ENCODE peak calls at places on chromosomes 2 and 18, in nine cellular contexts. One of them, this sample, is unnamed.
A peak's percentile ranks its signal among the peaks of the same experiment; 100 is the strongest.

GRCh38 chr2:232518844-232519243 is 1.3 kb upstream of the PRSS56 start:
- DNase-seq in BJ: no peak
- DNase-seq in RWPE2: no peak
- DNase-seq in B cell: no peak
- DNase-seq in type B pancreatic cell: no peak
- DNase-seq in WERI-Rb-1: no peak
- DNase-seq in Calu3: no peak
- DNase-seq in fibroblast of villous mesenchyme: no peak
- DNase-seq in GM13976: no peak
- DNase-seq in this sample: no peak

GRCh38 chr2:45315881-45316280 is 295.2 kb downstream of the SRBD1 start:
- DNase-seq in BJ: no peak
- DNase-seq in RWPE2: no peak
- DNase-seq in B cell: no peak
- DNase-seq in type B pancreatic cell: no peak
- DNase-seq in WERI-Rb-1: no peak
- DNase-seq in Calu3: no peak
- DNase-seq in fibroblast of villous mesenchyme: peak; percentile 79
- DNase-seq in GM13976: no peak
- DNase-seq in this sample: no peak

GRCh38 chr2:127229555-127229954 is 9.5 kb upstream of the CYP27C1 start:
- DNase-seq in BJ: no peak
- DNase-seq in RWPE2: no peak
- DNase-seq in B cell: no peak
- DNase-seq in type B pancreatic cell: no peak
- DNase-seq in WERI-Rb-1: no peak
- DNase-seq in Calu3: no peak
- DNase-seq in fibroblast of villous mesenchyme: no peak
- DNase-seq in GM13976: no peak
- DNase-seq in this sample: no peak

GRCh38 chr18:26978812-26979341 is 113.4 kb upstream of the AQP4 start:
- DNase-seq in BJ: no peak
- DNase-seq in RWPE2: no peak
- DNase-seq in B cell: no peak
- DNase-seq in type B pancreatic cell: no peak
- DNase-seq in WERI-Rb-1: no peak
- DNase-seq in Calu3: no peak
- DNase-seq in fibroblast of villous mesenchyme: no peak
- DNase-seq in GM13976: peak; percentile 57
- DNase-seq in this sample: peak; percentile 61

GRCh38 chr2:226956659-226957058 is 120.8 kb downstream of the RHBDD1 start:
- DNase-seq in BJ: no peak
- DNase-seq in RWPE2: no peak
- DNase-seq in B cell: no peak
- DNase-seq in type B pancreatic cell: no peak
- DNase-seq in WERI-Rb-1: no peak
- DNase-seq in Calu3: no peak
- DNase-seq in fibroblast of villous mesenchyme: no peak
- DNase-seq in GM13976: no peak
- DNase-seq in this sample: no peak

GRCh38 chr2:236051803-236052202 is 116.4 kb downstream of the GBX2 start:
- DNase-seq in BJ: no peak
- DNase-seq in RWPE2: no peak
- DNase-seq in B cell: no peak
- DNase-seq in type B pancreatic cell: no peak
- DNase-seq in WERI-Rb-1: no peak
- DNase-seq in Calu3: no peak
- DNase-seq in fibroblast of villous mesenchyme: no peak
- DNase-seq in GM13976: no peak
- DNase-seq in this sample: no peak

GRCh38 chr2:44751754-44752479 is 189.6 kb upstream of the SIX3 start:
- DNase-seq in BJ: no peak
- DNase-seq in RWPE2: no peak
- DNase-seq in B cell: no peak
- DNase-seq in type B pancreatic cell: no peak
- DNase-seq in WERI-Rb-1: peak; percentile 33
- DNase-seq in Calu3: no peak
- DNase-seq in fibroblast of villous mesenchyme: no peak
- DNase-seq in GM13976: no peak
- DNase-seq in this sample: no peak

GRCh38 chr18:78659057-78659456 is 320.6 kb upstream of the SALL3 start:
- DNase-seq in BJ: no peak
- DNase-seq in RWPE2: no peak
- DNase-seq in B cell: no peak
- DNase-seq in type B pancreatic cell: no peak
- DNase-seq in WERI-Rb-1: no peak
- DNase-seq in Calu3: no peak
- DNase-seq in fibroblast of villous mesenchyme: no peak
- DNase-seq in GM13976: no peak
- DNase-seq in this sample: no peak

DNA sequence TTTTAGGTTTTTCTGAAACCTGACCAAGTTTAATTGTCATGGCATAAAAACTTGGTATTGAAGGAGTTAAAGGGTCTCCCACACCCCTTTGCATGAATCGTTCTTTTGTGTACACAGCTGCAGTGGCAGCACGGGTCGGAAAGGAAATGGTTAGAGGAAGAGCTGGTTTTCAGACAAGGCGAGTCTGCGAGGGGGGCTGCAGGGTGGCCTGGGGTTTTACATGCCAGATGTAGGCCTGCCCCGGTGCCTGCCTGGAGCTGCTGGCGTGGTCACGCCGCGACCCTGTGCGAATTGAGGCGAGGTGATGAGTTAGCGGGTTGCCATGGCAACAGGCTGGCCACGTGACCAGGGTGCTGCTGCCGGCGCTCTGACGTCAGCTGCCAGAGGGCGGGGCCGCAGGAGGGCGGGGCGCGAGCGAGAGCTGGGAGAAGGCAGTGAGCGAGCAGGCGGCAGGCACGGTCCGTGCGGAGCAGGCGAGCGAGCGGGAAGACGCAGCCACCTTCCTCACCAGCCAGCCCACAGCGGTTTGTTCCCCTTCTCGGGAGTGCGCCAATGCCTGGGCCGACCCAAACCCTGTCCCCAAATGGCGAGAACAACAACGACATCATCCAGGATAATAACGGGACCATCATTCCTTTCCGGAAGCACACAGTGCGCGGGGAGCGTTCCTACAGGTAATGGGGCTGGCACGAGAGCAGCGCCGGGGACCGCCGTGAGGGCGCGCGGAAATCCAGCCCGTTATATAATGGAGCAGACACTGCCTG is at the start of gene MAPRE2:
- DNase-seq in BJ: peak; percentile 67
- DNase-seq in RWPE2: peak; percentile 94
- DNase-seq in B cell: peak; percentile 100
- DNase-seq in type B pancreatic cell: peak; percentile 99
- DNase-seq in WERI-Rb-1: peak; percentile 98
- DNase-seq in Calu3: peak; percentile 99
- DNase-seq in fibroblast of villous mesenchyme: peak; percentile 98
- DNase-seq in GM13976: peak; percentile 98
- DNase-seq in this sample: peak; percentile 92
- TF ChIP-seq CTCF in BJ: no peak
- TF ChIP-seq CTCF in RWPE2: no peak
- TF ChIP-seq CTCF in B cell: no peak
- TF ChIP-seq CTCF in type B pancreatic cell: no peak
- TF ChIP-seq CTCF in WERI-Rb-1: no peak
- TF ChIP-seq CTCF in Calu3: no peak
- TF ChIP-seq CTCF in fibroblast of villous mesenchyme: no peak
- TF ChIP-seq CTCF in GM13976: no peak
- TF ChIP-seq CTCF in this sample: no peak

GRCh38 chr2:78397198-78397597 is 628.3 kb upstream of the REG3G start:
- DNase-seq in BJ: no peak
- DNase-seq in RWPE2: no peak
- DNase-seq in B cell: no peak
- DNase-seq in type B pancreatic cell: no peak
- DNase-seq in WERI-Rb-1: no peak
- DNase-seq in Calu3: no peak
- DNase-seq in fibroblast of villous mesenchyme: no peak
- DNase-seq in GM13976: no peak
- DNase-seq in this sample: no peak
- TF ChIP-seq CTCF in BJ: no peak
- TF ChIP-seq CTCF in RWPE2: no peak
- TF ChIP-seq CTCF in B cell: no peak
- TF ChIP-seq CTCF in type B pancreatic cell: no peak
- TF ChIP-seq CTCF in WERI-Rb-1: no peak
- TF ChIP-seq CTCF in Calu3: no peak
- TF ChIP-seq CTCF in fibroblast of villous mesenchyme: no peak
- TF ChIP-seq CTCF in GM13976: no peak
- TF ChIP-seq CTCF in this sample: no peak

DNA sequence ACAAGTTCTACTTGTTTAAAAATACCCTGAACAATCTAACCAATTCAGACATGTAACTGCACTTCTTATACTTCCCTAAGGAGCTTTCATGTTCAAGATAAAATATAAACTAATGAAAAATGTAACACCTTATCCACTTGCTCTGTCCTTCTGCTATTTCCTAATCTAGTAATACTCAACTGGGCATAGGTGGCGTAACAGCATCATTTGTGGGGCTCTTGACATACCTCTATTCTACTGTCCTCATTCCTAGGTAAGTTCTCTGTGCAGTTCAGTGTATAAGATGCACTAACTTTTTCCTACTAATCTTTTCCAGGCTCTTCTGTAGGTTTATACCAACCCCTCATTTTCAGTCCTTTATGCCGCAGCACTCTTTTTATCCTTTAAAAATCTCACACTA is 36.7 kb downstream of the PRKD3 start:
- DNase-seq in BJ: no peak
- DNase-seq in RWPE2: no peak
- DNase-seq in B cell: no peak
- DNase-seq in type B pancreatic cell: no peak
- DNase-seq in WERI-Rb-1: no peak
- DNase-seq in Calu3: no peak
- DNase-seq in fibroblast of villous mesenchyme: no peak
- DNase-seq in GM13976: peak; percentile 37
- DNase-seq in this sample: peak; percentile 35
- TF ChIP-seq CTCF in BJ: peak; percentile 9
- TF ChIP-seq CTCF in RWPE2: peak; percentile 36
- TF ChIP-seq CTCF in B cell: no peak
- TF ChIP-seq CTCF in type B pancreatic cell: no peak
- TF ChIP-seq CTCF in WERI-Rb-1: peak; percentile 24
- TF ChIP-seq CTCF in Calu3: no peak
- TF ChIP-seq CTCF in fibroblast of villous mesenchyme: no peak
- TF ChIP-seq CTCF in GM13976: no peak
- TF ChIP-seq CTCF in this sample: peak; percentile 45

GRCh38 chr2:219998714-219999227 is 371.3 kb downstream of the SLC4A3 start:
- DNase-seq in BJ: no peak
- DNase-seq in RWPE2: no peak
- DNase-seq in B cell: no peak
- DNase-seq in type B pancreatic cell: no peak
- DNase-seq in WERI-Rb-1: no peak
- DNase-seq in Calu3: no peak
- DNase-seq in fibroblast of villous mesenchyme: no peak
- DNase-seq in GM13976: no peak
- DNase-seq in this sample: no peak
- TF ChIP-seq CTCF in BJ: peak; percentile 7
- TF ChIP-seq CTCF in RWPE2: peak; percentile 23
- TF ChIP-seq CTCF in B cell: no peak
- TF ChIP-seq CTCF in type B pancreatic cell: peak; percentile 35
- TF ChIP-seq CTCF in WERI-Rb-1: peak; percentile 17
- TF ChIP-seq CTCF in Calu3: no peak
- TF ChIP-seq CTCF in fibroblast of villous mesenchyme: no peak
- TF ChIP-seq CTCF in GM13976: no peak
- TF ChIP-seq CTCF in this sample: peak; percentile 13

GRCh38 chr18:7000484-7001096 is 117.0 kb downstream of the LAMA1 start:
- DNase-seq in BJ: no peak
- DNase-seq in RWPE2: no peak
- DNase-seq in B cell: no peak
- DNase-seq in type B pancreatic cell: no peak
- DNase-seq in WERI-Rb-1: no peak
- DNase-seq in Calu3: no peak
- DNase-seq in fibroblast of villous mesenchyme: peak; percentile 44
- DNase-seq in GM13976: no peak
- DNase-seq in this sample: no peak
- TF ChIP-seq CTCF in BJ: peak; percentile 73
- TF ChIP-seq CTCF in RWPE2: peak; percentile 73
- TF ChIP-seq CTCF in B cell: no peak
- TF ChIP-seq CTCF in type B pancreatic cell: peak; percentile 68
- TF ChIP-seq CTCF in WERI-Rb-1: peak; percentile 61
- TF ChIP-seq CTCF in Calu3: peak; percentile 18
- TF ChIP-seq CTCF in fibroblast of villous mesenchyme: peak; percentile 58
- TF ChIP-seq CTCF in GM13976: no peak
- TF ChIP-seq CTCF in this sample: no peak

GRCh38 chr2:67322361-67323001 is 74.7 kb upstream of the ETAA1 start:
- DNase-seq in BJ: no peak
- DNase-seq in RWPE2: peak; percentile 45
- DNase-seq in B cell: no peak
- DNase-seq in type B pancreatic cell: no peak
- DNase-seq in WERI-Rb-1: peak; percentile 65
- DNase-seq in Calu3: peak; percentile 73
- DNase-seq in fibroblast of villous mesenchyme: peak; percentile 61
- DNase-seq in GM13976: no peak
- DNase-seq in this sample: no peak
- TF ChIP-seq CTCF in BJ: peak; percentile 40
- TF ChIP-seq CTCF in RWPE2: peak; percentile 92
- TF ChIP-seq CTCF in B cell: no peak
- TF ChIP-seq CTCF in type B pancreatic cell: peak; percentile 65
- TF ChIP-seq CTCF in WERI-Rb-1: peak; percentile 65
- TF ChIP-seq CTCF in Calu3: peak; percentile 71
- TF ChIP-seq CTCF in fibroblast of villous mesenchyme: peak; percentile 58
- TF ChIP-seq CTCF in GM13976: no peak
- TF ChIP-seq CTCF in this sample: no peak

GRCh38 chr18:21242141-21243040 is at the start of gene GREB1L:
- DNase-seq in BJ: no peak
- DNase-seq in RWPE2: peak; percentile 62
- DNase-seq in B cell: no peak
- DNase-seq in type B pancreatic cell: peak; percentile 83
- DNase-seq in WERI-Rb-1: peak; percentile 78
- DNase-seq in Calu3: peak; percentile 85
- DNase-seq in fibroblast of villous mesenchyme: peak; percentile 48
- DNase-seq in GM13976: peak; percentile 69
- DNase-seq in this sample: peak; percentile 71
- TF ChIP-seq CTCF in BJ: no peak
- TF ChIP-seq CTCF in RWPE2: peak; percentile 64
- TF ChIP-seq CTCF in B cell: no peak
- TF ChIP-seq CTCF in type B pancreatic cell: peak; percentile 60
- TF ChIP-seq CTCF in WERI-Rb-1: peak; percentile 54
- TF ChIP-seq CTCF in Calu3: no peak
- TF ChIP-seq CTCF in fibroblast of villous mesenchyme: no peak
- TF ChIP-seq CTCF in GM13976: no peak
- TF ChIP-seq CTCF in this sample: no peak

This sample was measured in GM13977.